ENCODE peak calls at places on chromosomes 4 and X, in seven cellular contexts. H, Q, B, Z, F, O and A are unnamed samples.

GRCh38 chr4:159248383-159249178 is 145.7 kb downstream of the RAPGEF2 start:
- DNase-seq in Z (peak), Q (peak), B (no peak), O (no peak), H (peak), F (no peak), A (no peak)

GRCh38 chr4:62028758-62029157 is 828.6 kb downstream of the ADGRL3 start:
- DNase-seq in Z (no peak), Q (no peak), H (no peak), O (no peak), B (no peak), F (no peak), A (no peak)

GRCh38 chr4:85642356-85643100 is 167.6 kb downstream of the ARHGAP24 start:
- DNase-seq in F (no peak), Z (no peak), O (no peak), Q (no peak), H (no peak), B (no peak), A (no peak)

GRCh38 chr4:173001571-173001970 is 167.0 kb upstream of the GALNT7 start:
- DNase-seq in F (no peak), H (peak), Z (peak), Q (no peak), B (no peak), O (no peak), A (no peak)

GRCh38 chrX:111095974-111096870 is at the start of gene PAK3:
- DNase-seq in O (no peak), F (peak), Z (peak), Q (no peak), B (peak), H (peak), A (peak)

GRCh38 chr4:165398570-165398969 is 19.8 kb downstream of the CPE start:
- DNase-seq in F (no peak), O (no peak), H (peak), Z (peak), B (no peak), Q (no peak), A (no peak)

GRCh38 chrX:122475306-122475705 is 708.8 kb upstream of the GRIA3 start:
- DNase-seq in Q (no peak), F (no peak), Z (peak), B (no peak), O (no peak), H (no peak), A (no peak)

GRCh38 chr4:106194801-106195200 is 121.2 kb downstream of the TBCK start:
- DNase-seq in O (no peak), Q (no peak), F (no peak), Z (no peak), H (peak), B (no peak), A (no peak)

GRCh38 chrX:150486011-150486410 is 82.4 kb upstream of the MTM1 start:
- DNase-seq in O (peak), H (peak), B (peak), F (peak), Z (peak), Q (no peak), A (peak)

GRCh38 chrX:139204903-139205667 is 325.5 kb upstream of the F9 start:
- DNase-seq in H (no peak), Q (no peak), Z (no peak), O (no peak), B (no peak), F (peak), A (peak)

GRCh38 chr4:26235500-26235899 is 85.3 kb upstream of the RBPJ start:
- DNase-seq in F (no peak), O (no peak), B (no peak), H (peak), Q (peak), Z (peak), A (no peak)

GRCh38 chr4:54556081-54556480 is 101.7 kb upstream of the KIT start:
- DNase-seq in F (no peak), H (no peak), Z (no peak), Q (no peak), B (no peak), O (no peak), A (no peak)

GRCh38 chr4:18540349-18540748 is 518.8 kb upstream of the LCORL start:
- DNase-seq in H (no peak), F (no peak), B (no peak), Q (no peak), O (no peak), Z (no peak), A (no peak)

GRCh38 chr4:153522800-153523089 is 56.6 kb downstream of the TMEM131L start:
- DNase-seq in F (no peak), O (no peak), B (peak), Z (no peak), H (no peak), Q (no peak), A (no peak)

GRCh38 chr4:79078339-79078738 is 139.1 kb upstream of the PAQR3 start:
- DNase-seq in B (no peak), Z (no peak), H (no peak), Q (no peak), O (no peak), F (no peak), A (no peak)

GRCh38 chr4:11471613-11472012 is 42.9 kb upstream of the HS3ST1 start:
- DNase-seq in F (no peak), B (peak), O (peak), Z (no peak), H (no peak), Q (no peak), A (peak)

GRCh38 chrX:48897157-48897620 is 379 bp downstream of the TIMM17B start:
- DNase-seq in Z (peak), B (peak), H (peak), O (no peak), Q (no peak), F (peak), A (peak)

GRCh38 chr4:4479366-4479765 is 62.5 kb downstream of the STX18 start:
- DNase-seq in H (no peak), Q (no peak), B (no peak), O (no peak), F (no peak), Z (peak), A (no peak)

GRCh38 chrX:64342811-64343210 is 52.4 kb downstream of the MTMR8 start:
- DNase-seq in Z (no peak), Q (no peak), H (no peak), O (no peak), B (no peak), F (no peak), A (no peak)

GRCh38 chr4:108355523-108356208 is 186.9 kb upstream of the LEF1 start:
- DNase-seq in H (no peak), B (peak), F (no peak), Q (no peak), Z (no peak), O (no peak), A (no peak)

GRCh38 chrX:133185938-133186337 is 32.2 kb downstream of the TFDP3 start:
- DNase-seq in Q (no peak), F (no peak), O (no peak), B (no peak), H (no peak), Z (no peak), A (no peak)

GRCh38 chr4:183903021-183903760 is 1.9 kb upstream of the STOX2 start:
- DNase-seq in F (no peak), Z (no peak), Q (no peak), H (no peak), O (no peak), B (no peak), A (no peak)

GRCh38 chr4:19888587-19888986 is 363.1 kb upstream of the SLIT2 start:
- DNase-seq in Z (no peak), Q (no peak), F (no peak), B (no peak), O (no peak), H (no peak), A (no peak)

GRCh38 chrX:129115104-129115503 is 408.2 kb downstream of the SMARCA1 start:
- DNase-seq in B (no peak), F (peak), H (peak), O (no peak), Z (peak), Q (no peak), A (peak)

GRCh38 chr4:58600290-58600689 is 1490.1 kb upstream of the IGFBP7 start:
- DNase-seq in Z (no peak), F (no peak), B (no peak), O (no peak), H (no peak), Q (no peak), A (no peak)

GRCh38 chr4:39642885-39643550 is 4.4 kb upstream of the SMIM14 start:
- DNase-seq in H (peak), F (no peak), Z (no peak), B (no peak), O (no peak), Q (no peak), A (no peak)

GRCh38 chr4:74805601-74806000 is 11.3 kb upstream of the BTC start:
- DNase-seq in Z (peak), Q (peak), H (peak), F (no peak), O (no peak), B (no peak), A (no peak)

GRCh38 chrX:21725498-21725897 is 32.4 kb downstream of the SMPX start:
- DNase-seq in Z (peak), H (peak), Q (no peak), B (no peak), F (no peak), O (no peak), A (peak)

GRCh38 chrX:101485212-101486064 is at the start of gene ARMCX4:
- DNase-seq in F (peak), O (peak), H (peak), Z (peak), B (peak), Q (no peak), A (no peak)

GRCh38 chrX:140505421-140506337 is 810 bp upstream of the SOX3 start:
- DNase-seq in B (no peak), F (no peak), H (no peak), Z (no peak), Q (no peak), O (no peak), A (no peak)

GRCh38 chr4:16754104-16754503 is 144.3 kb downstream of the LDB2 start:
- DNase-seq in F (no peak), B (no peak), Q (no peak), O (no peak), Z (no peak), H (no peak), A (no peak)

GRCh38 chr4:160020804-160021203 is 917.9 kb downstream of the RAPGEF2 start:
- DNase-seq in O (no peak), Q (no peak), H (no peak), Z (no peak), B (no peak), F (no peak), A (no peak)

GRCh38 chr4:762211-763190 is 56.9 kb downstream of the PCGF3 start:
- DNase-seq in O (no peak), Q (no peak), H (no peak), Z (peak), F (no peak), B (no peak), A (peak)